ENCODE peak calls at places on chromosomes 7 and 10, in four cellular contexts. One of them, this sample, is unnamed.

GRCh38 chr10:119642556-119643111 is 8.5 kb upstream of the BAG3 start:
- DNase-seq in GM12891: no peak
- DNase-seq in GM12878: no peak
- DNase-seq in HepG2: no peak
- DNase-seq in this sample: no peak

GRCh38 chr10:47091421-47091820 is 180.2 kb downstream of the PTPN20 start:
- DNase-seq in HepG2: no peak
- DNase-seq in GM12878: no peak
- DNase-seq in GM12891: no peak
- DNase-seq in this sample: no peak

GRCh38 chr7:128076831-128077271 is 45.6 kb upstream of the LRRC4 start:
- DNase-seq in GM12891: no peak
- DNase-seq in HepG2: no peak
- DNase-seq in GM12878: no peak
- DNase-seq in this sample: no peak

GRCh38 chr7:55552320-55553086 is 19.8 kb downstream of the VOPP1 start:
- DNase-seq in HepG2: no peak
- DNase-seq in GM12891: no peak
- DNase-seq in GM12878: no peak
- DNase-seq in this sample: no peak

GRCh38 chr7:148242271-148242801 is 348.2 kb upstream of the C7orf33 start:
- DNase-seq in GM12891: peak; percentile 16
- DNase-seq in HepG2: peak; percentile 30
- DNase-seq in GM12878: no peak
- DNase-seq in this sample: no peak

GRCh38 chr7:96819111-96819700 is 109.6 kb upstream of the SEM1 start:
- DNase-seq in GM12891: no peak
- DNase-seq in HepG2: no peak
- DNase-seq in GM12878: no peak
- DNase-seq in this sample: no peak

GRCh38 chr10:97631098-97631497 is 2.2 kb downstream of the MORN4 start:
- DNase-seq in GM12891: no peak
- DNase-seq in HepG2: no peak
- DNase-seq in GM12878: no peak
- DNase-seq in this sample: no peak

GRCh38 chr10:122974034-122974433 is 6.2 kb upstream of the PSTK start:
- DNase-seq in GM12891: no peak
- DNase-seq in HepG2: no peak
- DNase-seq in GM12878: no peak
- DNase-seq in this sample: no peak

GRCh38 chr7:34044734-34045353 is 139.5 kb downstream of the BMPER start:
- DNase-seq in HepG2: no peak
- DNase-seq in GM12878: no peak
- DNase-seq in GM12891: no peak
- DNase-seq in this sample: no peak

GRCh38 chr10:119139464-119140067 is 25.9 kb downstream of the SFXN4 start:
- DNase-seq in GM12878: no peak
- DNase-seq in GM12891: peak; percentile 24
- DNase-seq in HepG2: peak; percentile 28
- DNase-seq in this sample: peak; percentile 40

GRCh38 chr7:155806096-155806871 is 6.0 kb downstream of the SHH start:
- DNase-seq in HepG2: no peak
- DNase-seq in GM12891: no peak
- DNase-seq in GM12878: no peak
- DNase-seq in this sample: no peak

GRCh38 chr7:68217426-68217825 is 1220.8 kb downstream of the TYW1 start:
- DNase-seq in GM12891: no peak
- DNase-seq in GM12878: no peak
- DNase-seq in HepG2: no peak
- DNase-seq in this sample: no peak

GRCh38 chr7:142866361-142867096 is 11.7 kb downstream of the EPHB6 start:
- DNase-seq in GM12878: no peak
- DNase-seq in GM12891: no peak
- DNase-seq in HepG2: peak; percentile 13
- DNase-seq in this sample: no peak

GRCh38 chr7:142864980-142865747 is 10.3 kb downstream of the EPHB6 start:
- DNase-seq in GM12891: no peak
- DNase-seq in GM12878: no peak
- DNase-seq in HepG2: no peak
- DNase-seq in this sample: no peak

GRCh38 chr7:142862401-142863400 is 7.8 kb downstream of the EPHB6 start:
- DNase-seq in GM12878: no peak
- DNase-seq in HepG2: no peak
- DNase-seq in GM12891: no peak
- DNase-seq in this sample: no peak

GRCh38 chr7:142865766-142866165 is 10.9 kb downstream of the EPHB6 start:
- DNase-seq in GM12878: no peak
- DNase-seq in GM12891: no peak
- DNase-seq in HepG2: no peak
- DNase-seq in this sample: no peak

GRCh38 chr7:142863891-142864685 is 9.2 kb downstream of the EPHB6 start:
- DNase-seq in GM12891: no peak
- DNase-seq in HepG2: no peak
- DNase-seq in GM12878: no peak
- DNase-seq in this sample: no peak
- TF ChIP-seq TAF1 in GM12891: no peak
- TF ChIP-seq TAF1 in HepG2: no peak
- TF ChIP-seq TAF1 in GM12878: no peak
- TF ChIP-seq TAF1 in this sample: no peak

DNA sequence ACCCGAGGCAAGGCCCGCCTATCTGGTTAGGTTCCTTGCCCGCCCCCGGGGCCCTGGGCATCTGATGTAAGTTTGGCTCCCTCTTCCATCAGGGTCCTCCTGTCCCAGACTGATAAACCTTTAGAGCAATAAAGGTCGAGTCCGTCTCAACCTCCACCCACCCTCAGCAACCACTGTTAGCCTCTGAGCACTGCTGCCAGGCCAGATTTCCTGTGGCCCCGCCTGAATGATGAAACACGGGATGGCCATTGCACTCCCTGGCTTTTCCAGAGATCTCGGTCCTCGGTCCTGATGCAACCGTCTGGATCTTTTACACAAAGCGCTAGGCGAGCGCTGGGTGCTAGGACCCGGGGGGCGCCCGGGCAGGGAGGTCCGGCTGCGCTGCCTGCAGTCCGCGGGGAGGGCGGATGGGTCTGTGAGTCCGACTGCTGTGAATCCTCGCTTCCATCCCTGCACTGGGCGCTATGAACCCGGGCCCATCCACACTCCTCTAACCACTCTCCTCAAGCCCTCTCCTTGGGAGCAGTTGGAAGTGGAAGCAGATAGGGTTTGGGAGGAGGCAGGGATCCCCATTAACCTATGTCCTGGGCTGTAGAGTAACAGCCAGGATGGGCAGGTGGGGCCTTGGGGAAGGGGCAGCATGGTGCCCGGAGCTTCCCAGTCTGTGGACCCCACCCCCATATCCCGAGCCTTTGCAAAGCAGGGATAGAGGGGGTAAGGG is 875 bp upstream of the DDIT4 start:
- DNase-seq in GM12878: no peak
- DNase-seq in HepG2: peak; percentile 88
- DNase-seq in GM12891: peak; percentile 66
- DNase-seq in this sample: peak; percentile 67
- TF ChIP-seq POLR2A in GM12878: peak; percentile 65
- TF ChIP-seq POLR2A in HepG2: no peak
- TF ChIP-seq POLR2A in GM12891: no peak
- TF ChIP-seq POLR2A in this sample: peak; percentile 47

GRCh38 chr7:121305109-121305508 is 23.7 kb upstream of the WNT16 start:
- DNase-seq in GM12891: no peak
- DNase-seq in HepG2: no peak
- DNase-seq in GM12878: no peak
- DNase-seq in this sample: no peak
- TF ChIP-seq TAF1 in GM12891: no peak
- TF ChIP-seq TAF1 in HepG2: no peak
- TF ChIP-seq TAF1 in GM12878: no peak
- TF ChIP-seq TAF1 in this sample: no peak

GRCh38 chr10:33335550-33335799 is 1.0 kb upstream of the NRP1 start:
- DNase-seq in HepG2: no peak
- DNase-seq in GM12878: no peak
- DNase-seq in GM12891: peak; percentile 19
- DNase-seq in this sample: peak; percentile 24

GRCh38 chr10:33336606-33337334 is 2.3 kb upstream of the NRP1 start:
- DNase-seq in GM12891: peak; percentile 9
- DNase-seq in GM12878: no peak
- DNase-seq in HepG2: no peak
- DNase-seq in this sample: peak; percentile 13

GRCh38 chr10:33337335-33337854 is 2.9 kb upstream of the NRP1 start:
- DNase-seq in GM12891: no peak
- DNase-seq in GM12878: no peak
- DNase-seq in HepG2: no peak
- DNase-seq in this sample: no peak

GRCh38 chr10:33334839-33335549 is 527 bp upstream of the NRP1 start:
- DNase-seq in HepG2: peak; percentile 36
- DNase-seq in GM12878: no peak
- DNase-seq in GM12891: peak; percentile 25
- DNase-seq in this sample: peak; percentile 27

GRCh38 chr10:33335800-33336605 is 1.5 kb upstream of the NRP1 start:
- DNase-seq in GM12891: no peak
- DNase-seq in GM12878: no peak
- DNase-seq in HepG2: no peak
- DNase-seq in this sample: peak; percentile 19
- TF ChIP-seq POLR2A in GM12891: no peak
- TF ChIP-seq POLR2A in GM12878: no peak
- TF ChIP-seq POLR2A in HepG2: no peak
- TF ChIP-seq POLR2A in this sample: no peak

This sample was measured in GM12892.